ENCODE peak calls at places on chromosomes 11 and 22, in seven cellular contexts. X, N, P, R, I, V and U are unnamed samples.
A peak's percentile ranks its signal among the peaks of the same experiment; 100 is the strongest.

GRCh38 chr22:45007946-45008852 is 1.6 kb downstream of the PHF21B start:
- DNase-seq in X (peak; percentile 69), N (no peak), P (peak; percentile 60), R (peak; percentile 18), I (peak; percentile 28), V (peak; percentile 89), U (no peak)

GRCh38 chr22:39526736-39527171 is 5.8 kb downstream of the RPS19BP1 start:
- DNase-seq in X (no peak), N (no peak), P (no peak), R (no peak), I (peak; percentile 20), V (peak; percentile 25), U (no peak)

GRCh38 chr11:116438651-116439479 is 333.9 kb downstream of the BUD13 start:
- DNase-seq in X (no peak), N (no peak), P (no peak), R (no peak), I (no peak), V (no peak), U (no peak)

GRCh38 chr22:19844423-19845368 is 10.0 kb downstream of the GNB1L start:
- DNase-seq in X (no peak), N (peak; percentile 40), P (no peak), R (peak; percentile 96), I (peak; percentile 13), V (no peak), U (no peak)

GRCh38 chr22:29334148-29334547 is 18.7 kb upstream of the RASL10A start:
- DNase-seq in X (no peak), N (no peak), P (no peak), R (no peak), I (no peak), V (no peak), U (no peak)

GRCh38 chr11:67062526-67063373 is 6.1 kb downstream of the RHOD start:
- DNase-seq in X (no peak), N (no peak), P (no peak), R (no peak), I (no peak), V (no peak), U (no peak)

GRCh38 chr11:73388241-73389133 is 12.3 kb downstream of the RELT start:
- DNase-seq in X (no peak), N (no peak), P (no peak), R (no peak), I (no peak), V (peak; percentile 20), U (no peak)

GRCh38 chr11:1841511-1842148 is 2.8 kb downstream of the TNNI2 start:
- DNase-seq in X (no peak), N (no peak), P (no peak), R (no peak), I (no peak), V (no peak), U (no peak)

GRCh38 chr11:18080451-18080850 is 25.4 kb downstream of the SAAL1 start:
- DNase-seq in X (no peak), N (no peak), P (no peak), R (no peak), I (no peak), V (no peak), U (no peak)

GRCh38 chr11:47354913-47355282 is 2.4 kb upstream of the MYBPC3 start:
- DNase-seq in X (no peak), N (no peak), P (peak; percentile 52), R (no peak), I (no peak), V (no peak), U (no peak)

GRCh38 chr11:110251837-110252236 is 44.6 kb downstream of the RDX start:
- DNase-seq in X (no peak), N (peak; percentile 65), P (no peak), R (peak; percentile 68), I (peak; percentile 29), V (no peak), U (no peak)

GRCh38 chr11:46677169-46677568 is 23.2 kb downstream of the ARHGAP1 start:
- DNase-seq in X (no peak), N (no peak), P (no peak), R (no peak), I (no peak), V (no peak), U (no peak)

GRCh38 chr11:15896026-15896425 is 460.3 kb downstream of the SOX6 start:
- DNase-seq in X (no peak), N (no peak), P (no peak), R (no peak), I (no peak), V (no peak), U (no peak)
- H2AFZ ChIP-seq in X (no peak overlapping the region), N (no peak overlapping the region), P (no peak overlapping the region), R (no peak overlapping the region), I (no peak overlapping the region), V (no peak overlapping the region), U (no peak overlapping the region)

GRCh38 chr22:42000466-42000865 is 1.9 kb downstream of the WBP2NL start:
- DNase-seq in X (no peak), N (no peak), P (no peak), R (no peak), I (no peak), V (no peak), U (no peak)

GRCh38 chr22:42001127-42001526 is 2.5 kb downstream of the WBP2NL start:
- DNase-seq in X (no peak), N (peak; percentile 56), P (no peak), R (peak; percentile 20), I (peak; percentile 21), V (no peak), U (no peak)

GRCh38 chr22:41996826-41997225 is 1.8 kb upstream of the WBP2NL start:
- DNase-seq in X (no peak), N (no peak), P (no peak), R (no peak), I (no peak), V (no peak), U (no peak)

GRCh38 chr22:41998361-41999261 is at the start of gene WBP2NL:
- DNase-seq in X (no peak), N (peak; percentile 51), P (no peak), R (peak; percentile 88), I (no peak), V (no peak), U (no peak)

DNA sequence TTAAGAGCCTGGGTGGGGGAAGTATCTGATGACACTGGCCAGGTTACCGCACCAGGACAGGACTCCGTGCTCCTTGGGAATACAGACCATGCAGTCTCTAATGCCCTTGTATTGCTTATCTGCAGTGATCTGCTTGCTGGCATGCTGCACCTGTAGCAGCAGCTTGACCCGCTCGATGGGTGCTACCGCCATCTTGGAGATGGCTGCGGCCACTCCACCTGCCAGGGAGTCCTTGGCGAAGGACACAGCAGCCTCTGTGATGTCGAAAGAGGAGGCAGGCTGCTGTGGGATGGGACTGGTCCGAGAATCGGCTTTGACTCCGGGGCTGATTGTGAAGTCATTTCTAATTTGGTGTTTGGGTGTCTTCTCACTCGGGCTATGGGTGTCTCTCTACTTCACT is 3.1 kb downstream of the WBP2NL start:
- DNase-seq in X (no peak), N (no peak), P (no peak), R (no peak), I (no peak), V (no peak), U (no peak)
- H2AFZ ChIP-seq in X (peak overlapping the region; percentile 46), N (no peak overlapping the region), P (no peak overlapping the region), R (no peak overlapping the region), I (no peak overlapping the region), V (no peak overlapping the region), U (no peak overlapping the region)

GRCh38 chr11:59769828-59770227 is 14.7 kb downstream of the STX3 start:
- DNase-seq in X (no peak), N (no peak), P (no peak), R (no peak), I (no peak), V (no peak), U (no peak)
- H2AFZ ChIP-seq in X (no peak overlapping the region), N (no peak overlapping the region), P (no peak overlapping the region), R (no peak overlapping the region), I (no peak overlapping the region), V (no peak overlapping the region), U (no peak overlapping the region)

GRCh38 chr11:58061813-58062212 is 31.1 kb downstream of the OR6Q1 start:
- DNase-seq in X (no peak), N (peak; percentile 95), P (no peak), R (peak; percentile 96), I (no peak), V (no peak), U (no peak)
- H2AFZ ChIP-seq in X (no peak overlapping the region), N (no peak overlapping the region), P (no peak overlapping the region), R (peak overlapping the region; percentile 64), I (no peak overlapping the region), V (no peak overlapping the region), U (peak overlapping the region; percentile 40)

GRCh38 chr11:77082838-77083552 is 16.2 kb downstream of the CAPN5 start:
- DNase-seq in X (no peak), N (peak; percentile 38), P (no peak), R (peak; percentile 82), I (peak; percentile 55), V (no peak), U (no peak)
- H2AFZ ChIP-seq in X (no peak overlapping the region), N (peak overlapping the region; percentile 38), P (no peak overlapping the region), R (peak overlapping the region; percentile 56), I (no peak overlapping the region), V (no peak overlapping the region), U (no peak overlapping the region)

GRCh38 chr11:120057028-120057330 is 80.9 kb downstream of the TRIM29 start:
- DNase-seq in X (no peak), N (no peak), P (no peak), R (no peak), I (no peak), V (no peak), U (peak; percentile 44)
- H2AFZ ChIP-seq in X (no peak overlapping the region), N (no peak overlapping the region), P (no peak overlapping the region), R (no peak overlapping the region), I (no peak overlapping the region), V (peak overlapping the region; percentile 54), U (no peak overlapping the region)